ENCODE peak calls at places on chromosomes 11 and 22, in ten cellular contexts. One of them, this sample, is unnamed.

GRCh38 chr22:49517721-49518120 is 310.0 kb downstream of the BRD1 start:
- DNase-seq in WTC11: no peak
- DNase-seq in PC-3: peak
- DNase-seq in NCI-H1092: no peak
- DNase-seq in activated T-helper 1 cell treated with anti-CD3 and anti-CD28 coated beads, Interleukin-2, amount 50 U/mL, for 16 hours: no peak
- DNase-seq in stimulated activated CD8-positive, alpha-beta memory T cell treated with anti-CD3 and anti-CD28 coated beads, Interleukin-15, amount 100 ng/mL, for 48 hours: no peak
- DNase-seq in Kasumi-1: no peak
- DNase-seq in GM04503: no peak
- DNase-seq in activated CD4-positive, alpha-beta T cell treated with anti-CD3 and anti-CD28 coated beads, Interleukin-2, amount 50 U/mL, for 48 hours: no peak
- DNase-seq in fibroblast of mammary gland: no peak
- DNase-seq in this sample: no peak

GRCh38 chr11:76148207-76148606 is 58.1 kb downstream of the WNT11 start:
- DNase-seq in WTC11: no peak
- DNase-seq in PC-3: peak
- DNase-seq in NCI-H1092: no peak
- DNase-seq in activated T-helper 1 cell treated with anti-CD3 and anti-CD28 coated beads, Interleukin-2, amount 50 U/mL, for 16 hours: no peak
- DNase-seq in stimulated activated CD8-positive, alpha-beta memory T cell treated with anti-CD3 and anti-CD28 coated beads, Interleukin-15, amount 100 ng/mL, for 48 hours: no peak
- DNase-seq in Kasumi-1: no peak
- DNase-seq in GM04503: no peak
- DNase-seq in activated CD4-positive, alpha-beta T cell treated with anti-CD3 and anti-CD28 coated beads, Interleukin-2, amount 50 U/mL, for 48 hours: no peak
- DNase-seq in fibroblast of mammary gland: no peak
- DNase-seq in this sample: no peak

GRCh38 chr11:103920449-103920848 is 116.0 kb upstream of the DDI1 start:
- DNase-seq in WTC11: no peak
- DNase-seq in PC-3: no peak
- DNase-seq in NCI-H1092: no peak
- DNase-seq in activated T-helper 1 cell treated with anti-CD3 and anti-CD28 coated beads, Interleukin-2, amount 50 U/mL, for 16 hours: no peak
- DNase-seq in stimulated activated CD8-positive, alpha-beta memory T cell treated with anti-CD3 and anti-CD28 coated beads, Interleukin-15, amount 100 ng/mL, for 48 hours: no peak
- DNase-seq in Kasumi-1: no peak
- DNase-seq in GM04503: no peak
- DNase-seq in activated CD4-positive, alpha-beta T cell treated with anti-CD3 and anti-CD28 coated beads, Interleukin-2, amount 50 U/mL, for 48 hours: no peak
- DNase-seq in fibroblast of mammary gland: peak
- DNase-seq in this sample: no peak

GRCh38 chr11:2990617-2991476 is 1.3 kb downstream of the NAP1L4 start:
- DNase-seq in WTC11: no peak
- DNase-seq in PC-3: peak
- DNase-seq in NCI-H1092: peak
- DNase-seq in activated T-helper 1 cell treated with anti-CD3 and anti-CD28 coated beads, Interleukin-2, amount 50 U/mL, for 16 hours: peak
- DNase-seq in stimulated activated CD8-positive, alpha-beta memory T cell treated with anti-CD3 and anti-CD28 coated beads, Interleukin-15, amount 100 ng/mL, for 48 hours: peak
- DNase-seq in Kasumi-1: peak
- DNase-seq in GM04503: no peak
- DNase-seq in activated CD4-positive, alpha-beta T cell treated with anti-CD3 and anti-CD28 coated beads, Interleukin-2, amount 50 U/mL, for 48 hours: peak
- DNase-seq in fibroblast of mammary gland: no peak
- DNase-seq in this sample: peak

GRCh38 chr22:49769691-49770315 is 57.9 kb downstream of the BRD1 start:
- DNase-seq in WTC11: no peak
- DNase-seq in PC-3: no peak
- DNase-seq in NCI-H1092: no peak
- DNase-seq in activated T-helper 1 cell treated with anti-CD3 and anti-CD28 coated beads, Interleukin-2, amount 50 U/mL, for 16 hours: no peak
- DNase-seq in stimulated activated CD8-positive, alpha-beta memory T cell treated with anti-CD3 and anti-CD28 coated beads, Interleukin-15, amount 100 ng/mL, for 48 hours: no peak
- DNase-seq in Kasumi-1: no peak
- DNase-seq in GM04503: no peak
- DNase-seq in activated CD4-positive, alpha-beta T cell treated with anti-CD3 and anti-CD28 coated beads, Interleukin-2, amount 50 U/mL, for 48 hours: no peak
- DNase-seq in fibroblast of mammary gland: no peak
- DNase-seq in this sample: no peak

GRCh38 chr11:93188726-93189125 is 9.1 kb downstream of the SLC36A4 start:
- DNase-seq in WTC11: no peak
- DNase-seq in PC-3: no peak
- DNase-seq in NCI-H1092: no peak
- DNase-seq in activated T-helper 1 cell treated with anti-CD3 and anti-CD28 coated beads, Interleukin-2, amount 50 U/mL, for 16 hours: no peak
- DNase-seq in stimulated activated CD8-positive, alpha-beta memory T cell treated with anti-CD3 and anti-CD28 coated beads, Interleukin-15, amount 100 ng/mL, for 48 hours: no peak
- DNase-seq in Kasumi-1: no peak
- DNase-seq in GM04503: no peak
- DNase-seq in activated CD4-positive, alpha-beta T cell treated with anti-CD3 and anti-CD28 coated beads, Interleukin-2, amount 50 U/mL, for 48 hours: no peak
- DNase-seq in fibroblast of mammary gland: no peak
- DNase-seq in this sample: no peak

GRCh38 chr22:50739279-50739691 is 1.3 kb downstream of the ACR start:
- DNase-seq in WTC11: peak
- DNase-seq in PC-3: no peak
- DNase-seq in NCI-H1092: no peak
- DNase-seq in activated T-helper 1 cell treated with anti-CD3 and anti-CD28 coated beads, Interleukin-2, amount 50 U/mL, for 16 hours: no peak
- DNase-seq in stimulated activated CD8-positive, alpha-beta memory T cell treated with anti-CD3 and anti-CD28 coated beads, Interleukin-15, amount 100 ng/mL, for 48 hours: no peak
- DNase-seq in Kasumi-1: no peak
- DNase-seq in GM04503: no peak
- DNase-seq in activated CD4-positive, alpha-beta T cell treated with anti-CD3 and anti-CD28 coated beads, Interleukin-2, amount 50 U/mL, for 48 hours: no peak
- DNase-seq in fibroblast of mammary gland: no peak
- DNase-seq in this sample: no peak

GRCh38 chr11:125350206-125351044 is 145.6 kb downstream of the FEZ1 start:
- DNase-seq in WTC11: no peak
- DNase-seq in PC-3: no peak
- DNase-seq in NCI-H1092: no peak
- DNase-seq in activated T-helper 1 cell treated with anti-CD3 and anti-CD28 coated beads, Interleukin-2, amount 50 U/mL, for 16 hours: no peak
- DNase-seq in stimulated activated CD8-positive, alpha-beta memory T cell treated with anti-CD3 and anti-CD28 coated beads, Interleukin-15, amount 100 ng/mL, for 48 hours: no peak
- DNase-seq in Kasumi-1: no peak
- DNase-seq in GM04503: no peak
- DNase-seq in activated CD4-positive, alpha-beta T cell treated with anti-CD3 and anti-CD28 coated beads, Interleukin-2, amount 50 U/mL, for 48 hours: no peak
- DNase-seq in fibroblast of mammary gland: no peak
- DNase-seq in this sample: no peak

GRCh38 chr11:84103096-84103495 is 816.9 kb upstream of the CCDC90B start:
- DNase-seq in WTC11: no peak
- DNase-seq in PC-3: no peak
- DNase-seq in NCI-H1092: no peak
- DNase-seq in activated T-helper 1 cell treated with anti-CD3 and anti-CD28 coated beads, Interleukin-2, amount 50 U/mL, for 16 hours: no peak
- DNase-seq in stimulated activated CD8-positive, alpha-beta memory T cell treated with anti-CD3 and anti-CD28 coated beads, Interleukin-15, amount 100 ng/mL, for 48 hours: no peak
- DNase-seq in Kasumi-1: no peak
- DNase-seq in GM04503: no peak
- DNase-seq in activated CD4-positive, alpha-beta T cell treated with anti-CD3 and anti-CD28 coated beads, Interleukin-2, amount 50 U/mL, for 48 hours: no peak
- DNase-seq in fibroblast of mammary gland: no peak
- DNase-seq in this sample: no peak

GRCh38 chr11:72741849-72742521 is 10.2 kb downstream of the ARAP1 start:
- DNase-seq in WTC11: no peak
- DNase-seq in PC-3: no peak
- DNase-seq in NCI-H1092: no peak
- DNase-seq in activated T-helper 1 cell treated with anti-CD3 and anti-CD28 coated beads, Interleukin-2, amount 50 U/mL, for 16 hours: no peak
- DNase-seq in stimulated activated CD8-positive, alpha-beta memory T cell treated with anti-CD3 and anti-CD28 coated beads, Interleukin-15, amount 100 ng/mL, for 48 hours: no peak
- DNase-seq in Kasumi-1: no peak
- DNase-seq in GM04503: no peak
- DNase-seq in activated CD4-positive, alpha-beta T cell treated with anti-CD3 and anti-CD28 coated beads, Interleukin-2, amount 50 U/mL, for 48 hours: no peak
- DNase-seq in fibroblast of mammary gland: no peak
- DNase-seq in this sample: no peak

GRCh38 chr11:133810766-133811165 is 34.5 kb downstream of the SPATA19 start:
- DNase-seq in WTC11: no peak
- DNase-seq in PC-3: no peak
- DNase-seq in NCI-H1092: no peak
- DNase-seq in activated T-helper 1 cell treated with anti-CD3 and anti-CD28 coated beads, Interleukin-2, amount 50 U/mL, for 16 hours: no peak
- DNase-seq in stimulated activated CD8-positive, alpha-beta memory T cell treated with anti-CD3 and anti-CD28 coated beads, Interleukin-15, amount 100 ng/mL, for 48 hours: no peak
- DNase-seq in Kasumi-1: no peak
- DNase-seq in GM04503: no peak
- DNase-seq in activated CD4-positive, alpha-beta T cell treated with anti-CD3 and anti-CD28 coated beads, Interleukin-2, amount 50 U/mL, for 48 hours: no peak
- DNase-seq in fibroblast of mammary gland: no peak
- DNase-seq in this sample: no peak

This sample was measured in activated effector memory CD4-positive, alpha-beta T cell treated with Interleukin-2 at 50 U/mL for 16 hours.